ENCODE peak calls at places on chromosome 2, in six cellular contexts. P is H1, V is HepG2, T is K562, A is HCT116, M is GM12878. J is an unnamed sample. For H3K27me3, the result is how much of the 10 kb centered on the place peaks cover.

GRCh38 chr2:172878260-172878659 is 142.6 kb downstream of the RAPGEF4 start:
- DNase-seq in P (no peak), V (no peak), T (no peak), A (no peak), M (no peak), J (no peak)

GRCh38 chr2:26088038-26088643 is 54.3 kb downstream of the RAB10 start:
- DNase-seq in P (no peak), V (peak), T (peak), A (no peak), M (no peak), J (peak)

GRCh38 chr2:129748250-129748649 is 231.2 kb upstream of the RAB6C start:
- DNase-seq in P (no peak), V (no peak), T (no peak), A (no peak), M (no peak), J (no peak)

GRCh38 chr2:141271346-141271745 is 859.5 kb downstream of the LRP1B start:
- DNase-seq in P (no peak), V (no peak), T (no peak), A (no peak), M (no peak), J (no peak)

GRCh38 chr2:170155723-170156253 is 22.2 kb upstream of the MYO3B start:
- DNase-seq in P (no peak), V (no peak), T (no peak), A (no peak), M (no peak), J (no peak)

GRCh38 chr2:185187421-185187820 is 551.2 kb upstream of the FSIP2 start:
- DNase-seq in P (no peak), V (no peak), T (no peak), A (no peak), M (no peak), J (no peak)

GRCh38 chr2:241963223-241963622 is 93.7 kb downstream of the RTP5 start:
- DNase-seq in P (no peak), V (no peak), T (no peak), A (no peak), M (no peak), J (no peak)

GRCh38 chr2:236445678-236446077 is 123.9 kb upstream of the ACKR3 start:
- DNase-seq in P (no peak), V (no peak), T (no peak), A (no peak), M (no peak), J (no peak)

GRCh38 chr2:119248751-119249150 is 25.1 kb downstream of the STEAP3 start:
- DNase-seq in P (no peak), V (no peak), T (no peak), A (no peak), M (no peak), J (no peak)

GRCh38 chr2:95333888-95334338 is 36.8 kb downstream of the KCNIP3 start:
- DNase-seq in P (no peak), V (no peak), T (no peak), A (peak), M (no peak), J (no peak)

GRCh38 chr2:73101626-73102256 is 11.0 kb downstream of the RAB11FIP5 start:
- DNase-seq in P (no peak), V (no peak), T (no peak), A (no peak), M (no peak), J (no peak)

GRCh38 chr2:121994238-121995206 is 239.1 kb downstream of the TSN start:
- DNase-seq in P (no peak), V (no peak), T (no peak), A (no peak), M (no peak), J (no peak)

GRCh38 chr2:98508690-98509054 is 64.0 kb downstream of the INPP4A start:
- DNase-seq in P (no peak), V (no peak), T (peak), A (no peak), M (no peak), J (no peak)

GRCh38 chr2:54524236-54524991 is 68.3 kb downstream of the SPTBN1 start:
- DNase-seq in P (no peak), V (no peak), T (no peak), A (no peak), M (peak), J (no peak)

GRCh38 chr2:152336103-152336853 is 1.3 kb downstream of the FMNL2 start:
- DNase-seq in P (no peak), V (peak), T (no peak), A (no peak), M (no peak), J (no peak)

GRCh38 chr2:238362611-238363010 is 42.3 kb downstream of the TRAF3IP1 start:
- DNase-seq in P (no peak), V (no peak), T (no peak), A (no peak), M (no peak), J (no peak)

GRCh38 chr2:165927353-165927752 is 26.2 kb downstream of the TTC21B start:
- DNase-seq in P (no peak), V (no peak), T (no peak), A (no peak), M (no peak), J (no peak)

GRCh38 chr2:159076233-159076632 is 107.8 kb downstream of the TANC1 start:
- DNase-seq in P (no peak), V (no peak), T (no peak), A (no peak), M (no peak), J (no peak)

GRCh38 chr2:174176898-174177297 is 71.4 kb downstream of the OLA1 start:
- DNase-seq in P (no peak), V (no peak), T (no peak), A (no peak), M (no peak), J (no peak)

GRCh38 chr2:134454931-134455330 is 201.1 kb downstream of the MGAT5 start:
- DNase-seq in P (no peak), V (no peak), T (no peak), A (no peak), M (no peak), J (no peak)

DNA sequence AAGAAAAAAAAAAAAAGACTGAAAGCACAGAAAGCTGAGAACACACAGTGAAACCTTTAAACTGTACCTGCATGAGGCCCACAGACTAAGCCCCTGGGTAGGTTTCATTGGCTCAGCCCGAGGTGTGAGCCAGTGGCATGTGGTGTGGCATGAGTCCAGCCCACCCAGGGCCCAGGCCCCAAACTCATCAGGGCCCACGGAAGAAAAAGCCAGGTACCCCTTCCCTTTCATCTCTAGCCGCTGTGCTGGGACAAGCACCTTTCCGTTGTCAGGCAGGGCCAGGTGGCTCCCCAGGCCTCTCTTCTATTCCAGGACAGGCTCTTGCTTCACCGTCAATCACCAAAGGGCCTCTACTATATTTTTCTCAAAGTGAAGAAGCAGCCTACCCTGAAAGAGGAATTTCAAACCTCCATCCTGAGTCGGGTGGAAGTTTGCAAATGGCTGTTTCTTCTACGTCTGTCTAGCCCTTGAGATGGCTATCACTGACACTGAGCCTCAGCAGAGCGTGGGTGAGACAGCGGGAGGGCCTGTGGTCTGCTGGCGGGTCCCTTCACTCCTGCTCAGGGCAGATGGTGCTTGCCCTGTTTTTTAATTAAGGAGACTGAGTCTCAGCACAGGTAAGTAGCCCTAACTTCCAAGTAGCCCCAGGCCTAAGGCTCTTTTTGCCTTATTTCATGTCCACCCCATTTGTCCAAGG is 8.6 kb downstream of the DNAJB2 start:
- DNase-seq in P (no peak), V (no peak), T (peak), A (no peak), M (no peak), J (no peak)
- TF ChIP-seq YY1 in P (no peak), V (no peak), T (peak), A (no peak), M (no peak), J (no peak)

GRCh38 chr2:101026923-101027469 is 24.9 kb downstream of the RPL31 start:
- DNase-seq in P (no peak), V (no peak), T (no peak), A (no peak), M (no peak), J (no peak)

GRCh38 chr2:101026253-101026701 is 24.2 kb downstream of the RPL31 start:
- DNase-seq in P (no peak), V (no peak), T (no peak), A (no peak), M (no peak), J (peak)

GRCh38 chr2:101030866-101031554 is 28.9 kb downstream of the RPL31 start:
- DNase-seq in P (no peak), V (no peak), T (no peak), A (no peak), M (no peak), J (no peak)

GRCh38 chr2:101023327-101024107 is 21.4 kb downstream of the RPL31 start:
- DNase-seq in P (no peak), V (no peak), T (no peak), A (no peak), M (no peak), J (no peak)

DNA sequence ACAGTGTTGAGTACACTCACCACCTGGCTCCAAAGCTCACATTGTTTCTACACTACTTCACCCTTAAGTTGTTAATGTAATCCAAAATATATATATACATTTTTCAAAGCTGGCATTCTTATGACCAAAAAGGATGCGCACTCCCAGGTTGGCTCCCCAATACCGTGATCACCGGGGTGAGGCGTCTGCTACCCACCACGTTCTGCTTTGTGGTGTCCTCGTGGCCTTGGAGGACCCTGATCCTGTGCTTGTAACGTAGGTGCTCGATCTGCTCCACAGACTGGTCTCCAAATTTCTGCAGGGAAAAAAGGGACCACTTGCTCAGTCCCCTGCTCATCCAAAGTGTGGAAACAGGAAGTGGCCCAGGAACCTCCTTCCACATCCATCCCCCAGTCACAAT is 25.8 kb downstream of the RPL31 start:
- DNase-seq in P (no peak), V (no peak), T (no peak), A (no peak), M (no peak), J (no peak)
- H3K27me3 ChIP-seq in P (under half), V (under half), T (under half), A (under half), M (under half), J (under half)

GRCh38 chr2:177264539-177265385 is at the start of gene NFE2L2:
- DNase-seq in P (peak), V (peak), T (peak), A (peak), M (peak), J (peak)

GRCh38 chr2:177263451-177264208 is 897 bp downstream of the NFE2L2 start:
- DNase-seq in P (peak), V (peak), T (peak), A (peak), M (peak), J (peak)

GRCh38 chr2:177265834-177266817 is 1.6 kb upstream of the NFE2L2 start:
- DNase-seq in P (no peak), V (peak), T (peak), A (no peak), M (no peak), J (no peak)

GRCh38 chr2:177264209-177264538 is 353 bp downstream of the NFE2L2 start:
- DNase-seq in P (no peak), V (no peak), T (peak), A (no peak), M (no peak), J (no peak)

DNA sequence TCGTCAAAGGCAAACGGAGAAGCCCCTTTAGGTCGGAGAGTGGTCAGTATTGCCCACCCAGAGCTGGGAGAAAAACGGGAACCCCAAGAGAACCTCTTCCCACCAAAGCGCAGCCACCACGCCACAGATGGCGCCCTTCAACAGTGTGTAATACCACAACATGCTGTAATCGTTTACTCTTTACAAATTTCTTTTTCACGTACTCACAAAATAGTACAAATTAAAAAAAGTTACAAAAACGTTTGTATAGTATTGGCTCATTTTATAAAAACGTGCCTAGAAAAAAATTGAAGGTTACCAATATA is 811 bp upstream of the NFE2L2 start:
- DNase-seq in P (no peak), V (no peak), T (no peak), A (no peak), M (no peak), J (no peak)
- TF ChIP-seq ZNF274 in P (no peak), V (no peak), T (no peak), A (no peak), M (no peak), J (no peak)

GRCh38 chr2:240147382-240147781 is 6.9 kb upstream of the OTOS start:
- DNase-seq in P (no peak), V (no peak), T (no peak), A (no peak), M (no peak), J (no peak)
- TF ChIP-seq YY1 in P (no peak), V (no peak), T (no peak), A (no peak), M (no peak), J (no peak)

GRCh38 chr2:176092270-176093144 is at the start of gene HOXD13:
- DNase-seq in P (no peak), V (no peak), T (no peak), A (no peak), M (no peak), J (no peak)
- H3K27me3 ChIP-seq in P (half or more), V (half or more), T (half or more), A (under half), M (under half), J (half or more)

GRCh38 chr2:28407976-28408690 is 15.5 kb downstream of the FOSL2 start:
- DNase-seq in P (no peak), V (peak), T (no peak), A (no peak), M (no peak), J (no peak)

GRCh38 chr2:28411166-28411755 is 18.6 kb downstream of the FOSL2 start:
- DNase-seq in P (no peak), V (no peak), T (no peak), A (no peak), M (no peak), J (no peak)

GRCh38 chr2:28407131-28407975 is 14.7 kb downstream of the FOSL2 start:
- DNase-seq in P (no peak), V (no peak), T (no peak), A (no peak), M (no peak), J (no peak)

GRCh38 chr2:28406276-28407096 is 13.8 kb downstream of the FOSL2 start:
- DNase-seq in P (no peak), V (no peak), T (no peak), A (no peak), M (no peak), J (no peak)

GRCh38 chr2:28408764-28409599 is 16.3 kb downstream of the FOSL2 start:
- DNase-seq in P (no peak), V (no peak), T (no peak), A (peak), M (no peak), J (no peak)
- TF ChIP-seq ZNF274 in P (no peak), V (no peak), T (no peak), A (no peak), M (no peak), J (no peak)

DNA sequence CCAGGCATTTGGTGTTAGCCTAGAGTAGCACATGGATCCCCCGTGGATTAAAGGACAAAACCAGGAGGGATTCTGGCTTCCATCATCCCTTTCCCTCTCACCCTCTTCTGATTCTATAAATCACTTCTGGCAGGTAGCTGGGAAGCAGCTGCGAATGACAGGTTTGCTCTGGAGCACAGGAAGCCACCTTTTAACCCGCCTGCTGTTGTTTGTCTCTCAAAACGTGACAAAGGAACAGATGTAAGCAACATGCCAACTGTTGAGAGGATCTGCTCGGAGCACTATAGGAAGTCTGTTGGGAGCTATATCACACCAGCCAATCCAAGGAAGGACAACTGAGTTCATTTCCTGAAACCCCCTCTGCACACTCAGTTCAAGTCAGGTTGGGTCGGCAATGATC is 101.9 kb downstream of the ACTR2 start:
- DNase-seq in P (no peak), V (no peak), T (no peak), A (no peak), M (no peak), J (no peak)
- TF ChIP-seq YY1 in P (no peak), V (no peak), T (no peak), A (no peak), M (no peak), J (no peak)

DNA sequence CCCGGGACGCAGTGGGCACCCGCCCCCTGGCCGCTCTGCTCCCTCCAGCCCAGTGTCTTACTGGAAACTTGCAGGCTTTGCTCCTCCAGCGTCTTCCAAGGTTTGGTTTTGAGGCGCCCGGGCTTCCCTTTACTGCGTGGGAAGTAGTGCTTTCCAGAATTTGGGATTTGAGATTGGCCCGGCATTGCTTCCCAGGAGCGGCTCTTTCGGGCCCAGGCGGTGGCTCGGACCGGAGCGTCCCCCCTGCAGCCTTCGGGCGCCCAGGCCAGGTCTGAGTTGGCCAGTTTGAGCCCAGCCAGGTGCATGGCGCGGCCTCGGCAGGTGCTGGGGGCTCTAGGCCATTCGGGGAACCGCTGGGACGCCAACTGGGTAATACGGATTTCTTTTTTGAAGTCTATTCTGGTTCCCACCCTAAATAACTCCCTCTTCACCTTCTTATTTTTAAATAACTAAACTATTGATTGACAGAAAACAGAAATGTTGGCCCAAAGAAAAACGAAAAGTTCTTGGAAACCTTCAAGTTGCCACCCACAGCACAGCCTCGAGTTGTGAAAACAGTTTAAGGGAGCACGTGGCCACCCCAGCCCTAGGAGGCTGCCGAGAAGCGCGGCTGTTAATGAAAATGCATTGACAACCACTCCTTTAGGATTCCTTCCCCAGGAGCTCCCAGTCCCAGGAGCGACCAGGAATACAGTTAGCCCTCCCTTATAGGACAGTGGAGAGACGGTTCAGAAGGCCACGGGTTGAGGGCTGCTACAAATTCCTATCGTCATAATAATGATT is 766 bp downstream of the SNTG2 start:
- DNase-seq in P (no peak), V (no peak), T (no peak), A (no peak), M (no peak), J (no peak)
- H3K27me3 ChIP-seq in P (under half), V (under half), T (under half), A (under half), M (under half), J (under half)

GRCh38 chr2:65437392-65438135 is 5.2 kb upstream of the SPRED2 start:
- DNase-seq in P (peak), V (no peak), T (no peak), A (no peak), M (no peak), J (peak)

GRCh38 chr2:65436169-65436824 is 3.9 kb upstream of the SPRED2 start:
- DNase-seq in P (no peak), V (peak), T (peak), A (peak), M (no peak), J (no peak)

GRCh38 chr2:65438137-65438899 is 5.9 kb upstream of the SPRED2 start:
- DNase-seq in P (no peak), V (peak), T (no peak), A (no peak), M (no peak), J (no peak)

GRCh38 chr2:65435625-65436168 is 3.3 kb upstream of the SPRED2 start:
- DNase-seq in P (no peak), V (peak), T (peak), A (peak), M (no peak), J (no peak)

DNA sequence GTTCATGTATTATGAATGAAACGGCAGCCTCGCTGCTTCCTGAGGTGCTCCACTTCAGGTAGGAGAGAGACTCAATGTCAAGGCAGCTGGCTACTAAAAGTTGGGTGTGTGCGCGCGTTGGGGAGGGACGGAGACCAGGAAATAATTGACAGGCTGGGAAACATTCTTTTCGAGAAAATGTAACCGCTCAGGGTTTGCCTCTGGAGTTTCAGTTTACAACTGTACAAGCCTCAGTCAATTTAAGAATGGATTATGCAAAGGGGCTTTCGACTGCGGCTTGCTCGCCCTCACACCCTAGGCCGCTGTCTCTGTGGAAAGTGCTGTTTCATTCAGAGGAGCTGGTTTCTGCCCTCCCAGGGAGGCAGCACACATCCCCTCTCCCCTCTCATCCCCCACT is 4.4 kb upstream of the SPRED2 start:
- DNase-seq in P (no peak), V (no peak), T (peak), A (no peak), M (peak), J (no peak)
- TF ChIP-seq ZNF274 in P (no peak), V (no peak), T (no peak), A (no peak), M (no peak), J (no peak)

J was measured in NT2/D1.